ENCODE peak calls at places on chromosomes 11 and 22, in four cellular contexts. W, S, U and Y are unnamed samples.

GRCh38 chr11:72764503-72764902 is 12.3 kb upstream of the ARAP1 start:
- DNase-seq in S (no peak), W (peak; percentile 82), U (no peak), Y (no peak)

GRCh38 chr22:29702025-29702930 is 17.5 kb upstream of the CABP7 start:
- DNase-seq in W (no peak), S (no peak), U (no peak), Y (no peak)

GRCh38 chr11:77879218-77879617 is 58.3 kb downstream of the AAMDC start:
- DNase-seq in S (peak; percentile 3), W (no peak), U (no peak), Y (no peak)

GRCh38 chr11:130454495-130455262 is 6.2 kb downstream of the ADAMTS15 start:
- DNase-seq in U (no peak), W (no peak), S (no peak), Y (no peak)

GRCh38 chr11:73554677-73555320 is 43.1 kb downstream of the FAM168A start:
- DNase-seq in W (no peak), U (peak; percentile 82), S (no peak), Y (no peak)

GRCh38 chr11:63920126-63920869 is 3.3 kb upstream of the RCOR2 start:
- DNase-seq in U (peak; percentile 60), S (no peak), W (peak; percentile 85), Y (peak; percentile 74)

GRCh38 chr11:69111578-69112247 is 44.0 kb upstream of the SMIM38 start:
- DNase-seq in S (no peak), W (no peak), U (no peak), Y (no peak)

GRCh38 chr11:63614136-63614664 is at the start of gene PLAAT3:
- DNase-seq in W (peak; percentile 89), S (no peak), U (no peak), Y (no peak)

GRCh38 chr11:48107188-48107704 is 109.4 kb upstream of the OR4B1 start:
- DNase-seq in W (no peak), S (peak; percentile 66), U (no peak), Y (no peak)

GRCh38 chr11:35183526-35183925 is 44.6 kb downstream of the CD44 start:
- DNase-seq in W (no peak), S (no peak), U (no peak), Y (no peak)

GRCh38 chr22:46584081-46584903 is 35.9 kb upstream of the GRAMD4 start:
- DNase-seq in W (peak; percentile 61), S (no peak), U (no peak), Y (no peak)

GRCh38 chr22:37416806-37417205 is 10.5 kb downstream of the ELFN2 start:
- DNase-seq in S (no peak), U (no peak), W (no peak), Y (no peak)

GRCh38 chr11:6175440-6175839 is 5.3 kb upstream of the OR52B2 start:
- DNase-seq in W (no peak), S (no peak), U (no peak), Y (no peak)

DNA sequence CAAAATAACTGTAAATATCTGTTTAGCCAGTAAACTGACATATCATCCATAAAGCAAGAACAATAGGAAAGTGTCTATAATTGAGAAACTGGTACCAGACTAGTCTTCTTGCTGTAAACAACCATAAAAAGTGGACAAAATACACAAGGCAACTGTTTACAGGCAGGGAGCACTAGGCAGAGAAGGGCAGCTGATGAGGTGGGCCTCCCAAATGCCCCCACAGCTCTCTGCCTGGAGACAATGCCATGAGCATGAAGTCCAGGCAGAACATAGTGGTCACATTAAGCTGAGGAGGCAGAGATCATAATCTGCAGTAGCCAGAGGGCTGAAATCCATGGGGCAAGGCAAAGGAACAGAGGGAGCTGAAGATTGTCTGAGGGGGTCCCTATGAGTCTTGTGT is 30.7 kb downstream of the TBX1 start:
- DNase-seq in S (no peak), W (no peak), U (no peak), Y (no peak)
- H3K36me3 ChIP-seq in S (no peaks in the 10 kb centered on the region), W (no peaks in the 10 kb centered on the region), U (no peaks in the 10 kb centered on the region), Y (peaks cover 20% of the 10 kb centered on the region)

DNA sequence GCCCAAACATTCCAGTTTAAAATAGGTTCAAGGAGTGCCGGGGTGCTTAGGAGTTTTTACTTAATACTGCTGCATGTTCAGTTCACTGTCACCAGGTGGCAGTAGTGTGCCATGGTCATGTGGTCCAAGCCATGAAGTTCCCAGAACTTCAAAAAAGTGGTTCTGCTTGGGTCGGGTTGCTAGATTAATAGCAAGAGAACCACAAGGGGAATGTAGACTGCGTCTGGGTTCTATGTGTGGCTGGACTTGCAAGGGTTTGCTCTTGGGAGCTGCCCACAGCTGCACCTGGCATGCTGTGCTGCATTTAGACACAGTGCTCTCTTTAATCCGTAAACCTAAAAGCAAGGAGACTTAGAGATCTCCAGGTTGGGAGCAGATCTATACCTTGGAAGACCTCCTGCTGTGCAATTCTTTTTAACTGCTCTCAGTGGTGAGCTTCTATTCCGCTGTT is 6.5 kb upstream of the SPON1 start:
- DNase-seq in W (peak; percentile 63), S (no peak), U (peak; percentile 58), Y (peak; percentile 67)
- TF ChIP-seq YY1 in W (no peak), S (peak; percentile 27), U (no peak), Y (no peak)

GRCh38 chr11:61589961-61590360 is 9.1 kb upstream of the SYT7 start:
- DNase-seq in S (no peak), U (no peak), W (no peak), Y (no peak)

GRCh38 chr11:61587951-61588695 is 7.2 kb upstream of the SYT7 start:
- DNase-seq in U (no peak), W (peak; percentile 99), S (no peak), Y (peak; percentile 35)

GRCh38 chr11:61586792-61587430 is 6.0 kb upstream of the SYT7 start:
- DNase-seq in S (no peak), U (peak; percentile 46), W (no peak), Y (no peak)

GRCh38 chr11:61585115-61585514 is 4.2 kb upstream of the SYT7 start:
- DNase-seq in W (no peak), S (no peak), U (no peak), Y (no peak)

GRCh38 chr11:61587541-61587941 is 6.7 kb upstream of the SYT7 start:
- DNase-seq in S (no peak), W (peak; percentile 81), U (no peak), Y (peak; percentile 33)
- TF ChIP-seq SUZ12 in S (no peak), W (no peak), U (no peak), Y (no peak)

DNA sequence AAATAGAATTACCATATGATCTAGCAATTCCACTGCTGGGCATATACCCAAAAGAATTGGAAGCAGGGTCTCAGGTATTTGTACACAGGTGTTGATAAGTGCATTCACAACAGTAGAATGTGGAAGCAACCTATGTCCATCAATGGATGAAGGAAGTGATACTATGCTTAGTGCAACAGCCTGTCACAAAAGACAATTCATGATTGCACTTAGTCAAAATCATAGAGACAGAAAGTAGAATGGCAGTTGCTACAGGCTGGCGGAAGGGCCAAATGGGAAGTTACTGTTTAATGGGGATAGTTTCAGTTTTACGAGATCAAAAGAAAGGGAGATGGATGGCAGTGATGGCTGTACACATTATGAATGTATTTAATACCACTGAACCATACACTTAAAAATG is 42.0 kb downstream of the SGSM3 start:
- DNase-seq in S (peak; percentile 83), W (no peak), U (no peak), Y (no peak)
- H3K36me3 ChIP-seq in S (peaks cover 43% of the 10 kb centered on the region), W (peaks cover 6% of the 10 kb centered on the region), U (peaks cover 13% of the 10 kb centered on the region), Y (peaks cover 67% of the 10 kb centered on the region)